ENCODE peak calls at places on chromosomes 6 and 20, in five cellular contexts. F is kidney, J is ovary, M is sigmoid colon, V is neural progenitor cell. Y is an unnamed sample.

GRCh38 chr6:113103618-113104390 is 753.3 kb upstream of the MARCKS start:
- DNase-seq in M (no peak), V (no peak), F (no peak), J (no peak), Y (peak)

GRCh38 chr6:70221025-70221714 is 81.7 kb downstream of the COL9A1 start:
- DNase-seq in F (no peak), V (peak), M (no peak), J (no peak), Y (peak)

GRCh38 chr20:64164123-64164836 is at the start of gene MYT1:
- DNase-seq in V (no peak), J (no peak), F (peak), M (no peak), Y (no peak)

GRCh38 chr6:151412905-151413304 is 21.5 kb upstream of the ZBTB2 start:
- DNase-seq in M (no peak), F (no peak), V (no peak), J (no peak), Y (no peak)

GRCh38 chr6:137818440-137818839 is 48.6 kb upstream of the TNFAIP3 start:
- DNase-seq in M (no peak), V (no peak), J (no peak), F (no peak), Y (no peak)

GRCh38 chr6:19906161-19906560 is 69.0 kb downstream of the ID4 start:
- DNase-seq in F (no peak), M (no peak), V (no peak), J (no peak), Y (peak)

GRCh38 chr20:40489886-40490285 is 199.2 kb downstream of the MAFB start:
- DNase-seq in V (no peak), M (no peak), J (no peak), F (no peak), Y (no peak)

GRCh38 chr6:44122821-44123220 is 4.4 kb downstream of the MRPL14 start:
- DNase-seq in F (no peak), M (no peak), V (no peak), J (no peak), Y (peak)

GRCh38 chr6:104613416-104614001 is 246.2 kb downstream of the HACE1 start:
- DNase-seq in M (no peak), J (no peak), V (peak), F (no peak), Y (peak)

GRCh38 chr6:69424581-69424980 is 372.2 kb downstream of the LMBRD1 start:
- DNase-seq in J (no peak), F (no peak), V (no peak), M (no peak), Y (no peak)

GRCh38 chr6:26033942-26034354 is 53.3 kb upstream of the HFE start:
- DNase-seq in V (peak), J (peak), M (no peak), F (peak), Y (no peak)

GRCh38 chr6:97958143-97958542 is 675.1 kb upstream of the MMS22L start:
- DNase-seq in V (peak), F (peak), J (no peak), M (no peak), Y (peak)

GRCh38 chr6:162262466-162263196 is 464.9 kb downstream of the PRKN start:
- DNase-seq in V (peak), M (no peak), J (no peak), F (no peak), Y (no peak)

GRCh38 chr20:62183426-62184142 is 756 bp downstream of the MTG2 start:
- DNase-seq in J (no peak), F (no peak), V (peak), M (no peak), Y (peak)

GRCh38 chr6:169383265-169383664 is 129.6 kb upstream of the THBS2 start:
- DNase-seq in V (no peak), M (no peak), J (no peak), F (no peak), Y (no peak)

GRCh38 chr20:62529916-62530642 is 54.3 kb upstream of the GATA5 start:
- DNase-seq in J (no peak), V (no peak), M (no peak), F (no peak), Y (no peak)

GRCh38 chr6:37435816-37436215 is 2.8 kb downstream of the CMTR1 start:
- DNase-seq in J (no peak), F (no peak), V (no peak), M (no peak), Y (no peak)

GRCh38 chr20:13105864-13106457 is 97.2 kb downstream of the SPTLC3 start:
- DNase-seq in V (peak), M (no peak), J (no peak), F (no peak), Y (peak)

GRCh38 chr6:78611886-78612480 is 255.4 kb upstream of the IRAK1BP1 start:
- DNase-seq in V (peak), J (no peak), M (no peak), F (no peak), Y (peak)

DNA sequence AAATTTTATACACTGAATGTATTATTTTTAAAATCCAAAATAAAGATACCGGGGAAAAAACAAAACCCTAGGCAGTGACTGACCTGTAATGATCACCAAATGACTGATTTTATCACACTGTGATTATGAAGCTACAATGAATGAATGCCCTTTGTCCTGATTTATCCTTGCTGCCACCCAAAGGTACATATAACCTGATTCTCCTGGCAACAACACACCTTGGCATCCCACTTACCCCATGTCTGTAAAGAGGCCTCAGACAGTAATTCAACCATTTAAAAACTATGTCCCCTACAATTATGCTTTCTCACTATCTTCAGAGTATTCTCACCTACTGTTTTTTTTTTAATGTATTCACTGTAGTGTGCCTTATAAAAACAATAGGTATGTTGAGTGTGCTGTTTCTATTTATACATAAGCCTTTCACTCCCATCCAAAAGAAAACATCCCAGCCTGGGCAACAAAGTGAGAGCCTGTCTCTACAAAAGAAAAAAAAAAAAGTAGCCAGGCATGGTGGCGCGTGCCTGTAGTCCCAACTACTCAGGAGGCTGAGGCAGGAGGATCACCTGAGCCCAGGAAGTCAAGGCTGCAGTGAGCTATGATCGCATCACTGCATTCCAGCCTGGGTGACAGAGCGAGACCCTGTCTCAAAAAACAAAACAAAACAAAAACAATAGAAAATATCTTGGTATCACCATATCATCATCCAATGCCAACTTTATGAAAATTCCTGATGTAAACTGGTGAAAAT is 21.7 kb downstream of the B4GALT5 start:
- DNase-seq in F (no peak), J (no peak), V (no peak), M (no peak), Y (no peak)
- H3K27ac ChIP-seq in F (no peak), J (no peak), V (no peak), M (no peak), Y (no peak)

GRCh38 chr20:34127787-34128186 is 15.7 kb upstream of the EIF2S2 start:
- DNase-seq in F (no peak), J (no peak), M (no peak), V (no peak), Y (no peak)

GRCh38 chr20:34124469-34125249 is 12.6 kb upstream of the EIF2S2 start:
- DNase-seq in J (no peak), F (no peak), V (no peak), M (no peak), Y (no peak)

DNA sequence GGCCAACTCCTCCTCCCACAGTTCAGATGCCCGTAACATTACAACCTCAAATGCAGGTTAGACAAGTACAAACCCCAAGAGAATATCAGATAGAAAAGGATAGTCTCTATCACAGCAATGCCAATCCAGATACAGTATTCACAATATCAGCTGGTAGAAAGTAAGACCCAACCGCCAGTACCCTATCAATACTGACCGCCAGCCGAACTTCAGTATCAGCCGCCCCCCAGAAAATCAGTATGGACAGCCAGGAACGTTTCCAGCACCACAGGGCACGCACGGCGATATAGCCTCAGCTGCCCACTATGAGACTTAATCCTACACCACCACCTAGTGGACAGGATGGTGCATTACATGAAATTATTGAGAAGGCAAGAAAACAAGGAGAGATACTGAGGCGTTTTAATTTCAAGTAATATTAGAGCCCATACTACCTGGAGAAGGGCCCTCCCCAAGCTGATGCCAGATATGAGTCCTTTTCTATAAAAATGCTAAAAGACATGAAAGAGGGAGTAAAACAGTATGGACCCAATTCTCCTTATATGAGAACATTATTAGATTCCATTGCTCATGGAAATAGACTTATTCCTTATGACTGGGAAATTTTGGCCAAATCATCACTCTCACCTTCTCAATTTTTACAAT is 17.6 kb upstream of the EIF2S2 start:
- DNase-seq in F (peak), V (peak), J (peak), M (peak), Y (peak)
- TF ChIP-seq CTCF in F (peak), V (peak), J (peak), M (peak), Y (peak)

GRCh38 chr20:58811334-58811733 is 39.4 kb downstream of the GNAS-AS1 start:
- DNase-seq in F (no peak), M (no peak), V (no peak), J (no peak), Y (no peak)
- H3K27ac ChIP-seq in F (no peak), M (no peak), V (no peak), J (no peak), Y (no peak)

DNA sequence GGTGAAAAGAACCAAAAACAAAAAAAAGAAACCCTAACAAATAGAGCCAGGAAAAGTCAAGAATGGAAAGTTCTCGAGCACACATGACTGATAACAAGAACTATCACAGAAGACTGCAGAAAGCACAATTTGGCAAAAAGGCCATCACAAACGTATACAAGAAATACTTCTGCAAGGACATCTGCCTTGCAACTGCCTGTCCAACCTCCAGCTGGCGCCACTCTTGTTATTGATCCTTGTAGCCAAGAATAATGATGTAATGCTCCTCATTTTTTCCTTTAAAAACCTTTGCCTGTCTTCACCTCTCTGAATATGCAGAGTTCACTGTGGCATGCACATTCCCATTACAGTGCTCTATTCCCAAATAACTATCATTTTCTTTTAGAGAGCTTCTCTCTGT is 87.9 kb upstream of the BMP5 start:
- DNase-seq in F (no peak), V (no peak), J (no peak), M (no peak), Y (peak)
- TF ChIP-seq CTCF in F (no peak), V (peak), J (no peak), M (no peak), Y (peak)

DNA sequence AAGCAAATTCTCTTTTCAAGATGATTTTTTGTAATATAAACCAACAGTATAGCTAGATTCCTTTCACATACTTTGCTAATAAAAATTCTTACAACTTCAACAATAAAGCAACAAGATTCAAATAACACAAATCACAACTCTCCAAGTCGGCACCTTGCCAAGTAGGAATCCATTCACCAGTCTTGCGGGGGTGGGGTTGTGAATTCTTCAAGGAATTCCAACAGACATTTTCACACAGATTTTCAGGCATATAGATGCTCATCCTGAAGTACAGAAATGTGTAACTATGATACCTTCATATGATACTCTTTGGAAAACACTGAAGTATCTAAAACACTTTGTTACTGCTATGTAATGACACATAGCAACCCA is 36.5 kb downstream of the SCML4 start:
- DNase-seq in J (no peak), F (no peak), M (no peak), V (no peak), Y (no peak)
- H3K27ac ChIP-seq in J (no peak), F (no peak), M (no peak), V (no peak), Y (no peak)

GRCh38 chr20:33791959-33792597 is 19.1 kb upstream of the CHMP4B start:
- DNase-seq in J (no peak), M (peak), F (peak), V (peak), Y (peak)
- TF ChIP-seq CTCF in J (no peak), M (peak), F (peak), V (peak), Y (peak)

GRCh38 chr6:18395177-18395850 is 8.2 kb downstream of the RNF144B start:
- DNase-seq in M (no peak), F (no peak), V (peak), J (no peak), Y (no peak)
- H3K27ac ChIP-seq in M (no peak), F (no peak), V (no peak), J (no peak), Y (no peak)

GRCh38 chr6:15770347-15771143 is 107.7 kb upstream of the DTNBP1 start:
- DNase-seq in M (no peak), V (no peak), F (no peak), J (no peak), Y (peak)
- TF ChIP-seq CTCF in M (no peak), V (no peak), F (no peak), J (no peak), Y (no peak)

DNA sequence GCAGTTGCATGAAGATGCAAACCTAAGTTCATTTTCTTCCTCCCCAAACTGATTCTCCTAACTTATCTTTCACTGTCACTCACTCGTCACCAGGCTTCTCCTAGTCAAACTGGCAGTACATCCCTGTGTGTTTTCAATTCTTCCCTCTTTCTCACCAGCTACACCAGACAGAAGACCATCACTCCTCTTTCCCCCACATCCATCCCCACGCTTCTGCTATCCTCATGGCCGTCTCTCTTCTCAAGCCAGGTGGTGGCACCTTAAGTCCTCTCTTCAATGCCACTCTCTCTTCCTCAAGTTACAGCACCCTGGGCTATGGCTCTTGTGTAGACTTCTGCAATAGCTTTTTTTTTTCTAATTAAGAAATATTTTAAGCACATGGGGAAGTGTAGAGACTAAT is 14.4 kb upstream of the TREM2 start:
- DNase-seq in J (no peak), F (no peak), M (no peak), V (no peak), Y (no peak)
- H3K27ac ChIP-seq in J (no peak), F (no peak), M (no peak), V (no peak), Y (no peak)